ENCODE peak calls at places on chromosomes 13 and 19, in four cellular contexts. U, E, W and R are unnamed samples.
A peak's percentile ranks its signal among the peaks of the same experiment; 100 is the strongest.

GRCh38 chr13:99258210-99258860 is at the start of gene GPR18:
- DNase-seq in E (no peak), W (no peak), U (no peak), R (no peak)

GRCh38 chr19:488505-489417 is 7.5 kb upstream of the MADCAM1 start:
- DNase-seq in U (peak; percentile 93), W (peak; percentile 97), E (peak; percentile 95), R (peak; percentile 99)

GRCh38 chr19:56309511-56310185 is 5.0 kb downstream of the ZSCAN5A start:
- DNase-seq in E (peak; percentile 51), U (peak; percentile 64), W (peak; percentile 71), R (no peak)

GRCh38 chr13:46571941-46572340 is 19.0 kb downstream of the LRCH1 start:
- DNase-seq in W (no peak), U (no peak), E (no peak), R (no peak)

GRCh38 chr13:107239213-107239612 is 671.3 kb upstream of the ARGLU1 start:
- DNase-seq in W (no peak), E (no peak), U (no peak), R (no peak)

GRCh38 chr13:101967216-101967615 is 434.6 kb downstream of the FGF14 start:
- DNase-seq in E (no peak), U (no peak), W (no peak), R (no peak)

GRCh38 chr19:49441210-49441959 is at the start of gene SLC17A7:
- DNase-seq in U (no peak), E (peak; percentile 34), W (peak; percentile 86), R (peak; percentile 84)

GRCh38 chr13:79393564-79394249 is 12.3 kb downstream of the RBM26 start:
- DNase-seq in U (no peak), W (no peak), E (peak; percentile 24), R (no peak)

GRCh38 chr19:51316688-51317087 is 5.2 kb downstream of the IGLON5 start:
- DNase-seq in E (no peak), W (no peak), U (no peak), R (no peak)

GRCh38 chr13:105773887-105774538 is 761.4 kb downstream of the EFNB2 start:
- DNase-seq in W (peak; percentile 12), U (peak; percentile 44), E (no peak), R (no peak)

GRCh38 chr13:29758591-29759114 is 91.8 kb downstream of the UBL3 start:
- DNase-seq in W (no peak), E (peak; percentile 70), U (peak; percentile 87), R (no peak)

DNA sequence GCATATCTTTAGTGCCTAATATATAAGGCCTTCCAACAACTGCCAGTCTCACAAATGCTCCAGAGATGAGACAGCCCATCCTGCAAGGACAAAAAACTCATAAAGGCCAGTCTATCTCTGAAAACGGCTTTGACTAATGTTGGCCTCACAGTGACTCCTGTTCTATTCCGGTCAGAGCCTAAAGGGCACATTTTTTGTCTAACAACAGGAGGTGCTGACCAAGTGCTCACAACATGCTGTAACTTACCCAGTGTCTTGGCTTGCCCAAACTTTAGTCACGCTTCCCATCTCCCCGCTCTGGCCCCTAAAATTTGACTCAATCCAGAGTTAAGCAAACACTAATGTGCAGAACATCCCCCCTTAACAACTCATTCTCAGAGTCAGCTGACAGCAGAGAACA is 1411.2 kb upstream of the MIR17HG start:
- DNase-seq in U (no peak), W (no peak), E (no peak), R (no peak)
- TF ChIP-seq CTCF in U (no peak), W (no peak), E (no peak), R (no peak)

DNA sequence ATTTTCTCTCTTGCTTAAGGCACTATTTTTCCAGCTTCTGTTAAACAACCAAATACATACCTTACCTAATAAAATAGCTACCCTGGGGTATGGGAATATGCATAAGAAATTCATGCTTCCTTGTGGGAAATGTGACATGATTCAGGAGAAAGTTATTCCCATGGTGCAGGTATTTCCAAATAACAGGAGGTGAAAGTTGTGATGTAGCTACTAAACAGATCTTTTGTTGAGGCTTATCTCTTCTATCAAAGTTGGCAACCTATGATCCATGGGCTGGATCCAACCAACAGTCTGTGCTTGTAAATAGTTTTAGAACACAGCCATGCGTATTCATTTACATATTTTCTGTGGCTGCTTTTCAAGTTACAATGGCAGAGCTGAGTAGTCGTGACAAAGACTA is 177.8 kb upstream of the NBEA start:
- DNase-seq in E (no peak), W (no peak), U (no peak), R (no peak)
- TF ChIP-seq CTCF in E (no peak), W (no peak), U (no peak), R (no peak)

GRCh38 chr19:30376272-30376671 is 4.1 kb downstream of the ZNF536 start:
- DNase-seq in E (no peak), U (no peak), W (no peak), R (no peak)
- TF ChIP-seq CTCF in E (no peak), U (no peak), W (no peak), R (no peak)

DNA sequence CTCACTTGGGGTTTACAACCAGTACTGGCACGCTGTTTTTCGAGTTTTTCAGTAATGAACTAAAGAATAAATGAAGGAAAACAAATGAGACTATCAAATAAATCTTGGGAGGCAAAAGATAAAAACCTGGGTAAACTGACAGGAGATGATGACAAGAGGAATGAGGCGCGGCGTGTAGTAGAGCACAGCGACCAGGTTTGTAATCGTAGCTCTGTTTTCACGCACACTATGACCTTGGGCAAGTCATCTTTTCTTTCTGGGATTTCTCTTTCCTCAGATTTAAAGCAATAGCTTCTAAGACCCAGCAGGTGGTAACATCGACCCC is 419 bp downstream of the MRPS31 start:
- DNase-seq in W (no peak), E (no peak), U (no peak), R (no peak)
- TF ChIP-seq CTCF in W (no peak), E (no peak), U (no peak), R (no peak)